ENCODE peak calls at places on chromosomes 2 and 18, in nine cellular contexts. L is left cardiac atrium; G is activated T-cell treated with anti-CD3 and anti-CD28 coated beads, Interleukin-2, amount 50 U/mL, for 4 hours; Z is mesothelial cell of epicardium; P is amygdala; D is activated T-helper 1 cell treated with Interleukin-2 at 50 U/mL for 16 hours; K is cardiac septum; C is HCT116; X is pulmonary artery endothelial cell. F is an unnamed sample.
A peak's percentile ranks its signal among the peaks of the same experiment; 100 is the strongest.

GRCh38 chr2:113390133-113390849 is 47.2 kb upstream of the ZNG1B start:
- DNase-seq in D (peak; percentile 5), G (peak; percentile 33), K (no peak), C (peak; percentile 72), L (peak; percentile 31), P (no peak), Z (no peak), X (peak; percentile 54), F (no peak)

GRCh38 chr2:95049088-95049955 is 23.8 kb downstream of the MAL start:
- DNase-seq in K (peak; percentile 71), P (no peak), C (no peak), G (no peak), Z (no peak), D (no peak), L (no peak), X (no peak), F (no peak)

GRCh38 chr2:67290451-67290991 is 106.6 kb upstream of the ETAA1 start:
- DNase-seq in Z (no peak), D (no peak), G (no peak), C (peak; percentile 3), X (no peak), K (no peak), L (no peak), P (no peak), F (no peak)

GRCh38 chr2:239179851-239180371 is 220.9 kb downstream of the HDAC4 start:
- DNase-seq in C (no peak), Z (peak; percentile 8), X (no peak), K (peak; percentile 70), P (no peak), D (no peak), G (no peak), L (peak; percentile 6), F (peak; percentile 9)

GRCh38 chr2:15127251-15127650 is 433.9 kb downstream of the NBAS start:
- DNase-seq in P (no peak), X (no peak), Z (no peak), L (no peak), D (no peak), K (no peak), C (no peak), G (no peak), F (no peak)

GRCh38 chr2:11498543-11499034 is 32.6 kb upstream of the E2F6 start:
- DNase-seq in P (peak; percentile 57), K (peak; percentile 94), C (no peak), L (peak; percentile 85), G (no peak), D (no peak), X (no peak), Z (no peak), F (peak; percentile 49)

GRCh38 chr2:216698895-216699294 is 3.5 kb upstream of the IGFBP5 start:
- DNase-seq in L (no peak), K (peak; percentile 15), G (no peak), Z (no peak), P (no peak), C (peak; percentile 48), D (no peak), X (peak; percentile 11), F (peak; percentile 55)

GRCh38 chr2:21220930-21221329 is 97.2 kb downstream of the TDRD15 start:
- DNase-seq in G (no peak), X (peak; percentile 24), P (no peak), C (no peak), K (no peak), D (no peak), L (no peak), Z (no peak), F (no peak)

GRCh38 chr2:204135752-204136151 is 199.2 kb downstream of the ICOS start:
- DNase-seq in G (no peak), C (no peak), P (no peak), K (no peak), Z (no peak), L (no peak), X (no peak), D (no peak), F (no peak)

GRCh38 chr2:105604938-105605337 is 139.8 kb upstream of the NCK2 start:
- DNase-seq in D (no peak), C (no peak), Z (no peak), K (no peak), P (no peak), G (no peak), L (peak; percentile 59), X (no peak), F (no peak)

GRCh38 chr2:72973566-72974435 is 56.5 kb downstream of the EMX1 start:
- DNase-seq in D (no peak), P (no peak), G (no peak), C (peak; percentile 36), L (no peak), K (no peak), X (no peak), Z (no peak), F (peak; percentile 19)

GRCh38 chr18:61154866-61155265 is 178.4 kb upstream of the CDH20 start:
- DNase-seq in D (no peak), Z (no peak), C (no peak), G (no peak), L (no peak), K (no peak), X (no peak), P (no peak), F (no peak)

GRCh38 chr18:3442894-3443293 is 7.1 kb upstream of the TGIF1 start:
- DNase-seq in D (no peak), P (no peak), L (no peak), K (no peak), X (no peak), Z (no peak), G (no peak), C (no peak), F (no peak)

GRCh38 chr2:159072795-159073194 is 104.4 kb downstream of the TANC1 start:
- DNase-seq in Z (no peak), X (no peak), K (no peak), D (no peak), G (no peak), C (no peak), P (no peak), L (no peak), F (no peak)

GRCh38 chr2:151114934-151115333 is 146.7 kb downstream of the RBM43 start:
- DNase-seq in P (no peak), K (no peak), G (no peak), C (no peak), Z (no peak), X (no peak), L (no peak), D (no peak), F (no peak)

GRCh38 chr2:56337342-56337741 is 153.6 kb downstream of the CCDC85A start:
- DNase-seq in K (no peak), G (no peak), X (no peak), D (no peak), C (no peak), Z (no peak), P (no peak), L (no peak), F (no peak)

GRCh38 chr2:101387151-101387807 is at the start of gene CREG2:
- DNase-seq in K (peak; percentile 80), C (peak; percentile 26), X (peak; percentile 27), Z (peak; percentile 57), G (peak; percentile 31), D (peak; percentile 41), P (no peak), L (peak; percentile 72), F (no peak)